ENCODE peak calls at places on chromosomes 13 and 19, in nine cellular contexts. T is left ventricle myocardium inferior, P is foreskin fibroblast, H is tibial artery, X is fibroblast of mammary gland, K is OCI-LY7, Z is K562, F is AG10803, B is Peyer's patch. D is an unnamed sample.

GRCh38 chr13:22053053-22053452 is 382.2 kb downstream of the FGF9 start:
- DNase-seq in T (no peak), P (no peak), H (no peak), X (no peak), K (no peak), Z (no peak), F (no peak), B (no peak), D (no peak)

GRCh38 chr19:55041627-55042343 is 3.7 kb upstream of the GP6 start:
- DNase-seq in T (no peak), P (no peak), H (no peak), X (no peak), K (no peak), Z (peak; percentile 89), F (no peak), B (no peak), D (no peak)

GRCh38 chr19:51803529-51803928 is 8.6 kb downstream of the FPR3 start:
- DNase-seq in T (no peak), P (no peak), H (no peak), X (no peak), K (no peak), Z (peak; percentile 65), F (no peak), B (no peak), D (no peak)

GRCh38 chr13:49022472-49023144 is 46.9 kb downstream of the FNDC3A start:
- DNase-seq in T (no peak), P (peak; percentile 17), H (no peak), X (peak; percentile 57), K (no peak), Z (no peak), F (peak; percentile 28), B (no peak), D (no peak)

GRCh38 chr13:39773833-39774232 is 118.4 kb downstream of the COG6 start:
- DNase-seq in T (no peak), P (peak; percentile 88), H (no peak), X (peak; percentile 82), K (no peak), Z (no peak), F (peak; percentile 57), B (no peak), D (no peak)

GRCh38 chr13:25352806-25353205 is 19.0 kb upstream of the ATP8A2 start:
- DNase-seq in T (no peak), P (no peak), H (no peak), X (no peak), K (no peak), Z (no peak), F (no peak), B (no peak), D (no peak)

GRCh38 chr13:110343241-110343865 is 36.3 kb downstream of the COL4A2 start:
- DNase-seq in T (no peak), P (no peak), H (no peak), X (no peak), K (no peak), Z (no peak), F (no peak), B (no peak), D (no peak)

GRCh38 chr13:18946738-18947137 is 234.9 kb downstream of the TUBA3C start:
- DNase-seq in T (no peak), P (no peak), H (no peak), X (no peak), K (no peak), Z (no peak), F (no peak), B (peak; percentile 21), D (no peak)

GRCh38 chr13:96958286-96958891 is 35.9 kb downstream of the OXGR1 start:
- DNase-seq in T (no peak), P (peak; percentile 22), H (no peak), X (peak; percentile 47), K (peak; percentile 32), Z (peak; percentile 16), F (peak; percentile 38), B (no peak), D (peak; percentile 23)

GRCh38 chr19:50359432-50359818 is 6.0 kb downstream of the NAPSA start:
- DNase-seq in T (no peak), P (no peak), H (no peak), X (no peak), K (no peak), Z (no peak), F (no peak), B (no peak), D (no peak)

GRCh38 chr13:42247883-42248282 is 24.1 kb upstream of the AKAP11 start:
- DNase-seq in T (no peak), P (no peak), H (no peak), X (peak; percentile 6), K (no peak), Z (no peak), F (no peak), B (no peak), D (no peak)

GRCh38 chr13:44546164-44546563 is 30.0 kb downstream of the TSC22D1 start:
- DNase-seq in T (no peak), P (no peak), H (no peak), X (no peak), K (no peak), Z (no peak), F (no peak), B (no peak), D (no peak)
- H3K4me3 ChIP-seq in T (no peak overlapping the region), P (no peak overlapping the region), H (no peak overlapping the region), X (no peak overlapping the region), K (no peak overlapping the region), Z (no peak overlapping the region), F (no peak overlapping the region), B (no peak overlapping the region), D (no peak overlapping the region)

GRCh38 chr19:45506246-45506990 is 861 bp upstream of the VASP start:
- DNase-seq in T (peak; percentile 97), P (peak; percentile 87), H (peak; percentile 91), X (peak; percentile 85), K (peak; percentile 97), Z (peak; percentile 98), F (peak; percentile 83), B (peak; percentile 98), D (peak; percentile 66)
- TF ChIP-seq CTCF in T (peak; percentile 57), P (peak; percentile 38), H (no peak), X (peak; percentile 16), K (peak; percentile 85), Z (peak; percentile 74), F (peak; percentile 50), B (peak; percentile 13), D (peak; percentile 59)

DNA sequence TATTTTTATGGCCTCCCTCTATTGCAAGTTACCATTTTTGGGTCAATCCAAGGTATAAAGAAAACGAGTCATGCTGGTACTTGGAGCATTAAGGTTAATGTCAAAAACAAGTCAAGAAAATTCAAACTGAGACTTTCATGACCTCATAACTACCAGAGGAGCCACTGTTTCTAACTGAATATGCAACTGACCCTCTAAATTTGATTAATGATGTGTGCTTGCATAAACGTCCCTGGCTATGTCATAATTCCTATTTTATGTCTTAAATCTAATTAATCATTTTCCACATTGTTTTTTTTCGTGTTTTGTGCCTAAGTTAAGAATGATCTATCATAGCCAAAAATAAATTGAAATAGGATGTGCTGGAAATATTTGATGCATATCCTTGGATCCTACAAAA is 396.7 kb upstream of the GPC6 start:
- DNase-seq in T (no peak), P (no peak), H (no peak), X (no peak), K (no peak), Z (no peak), F (no peak), B (no peak), D (no peak)
- H3K4me3 ChIP-seq in T (no peak overlapping the region), P (no peak overlapping the region), H (no peak overlapping the region), X (no peak overlapping the region), K (no peak overlapping the region), Z (no peak overlapping the region), F (no peak overlapping the region), B (no peak overlapping the region), D (no peak overlapping the region)

DNA sequence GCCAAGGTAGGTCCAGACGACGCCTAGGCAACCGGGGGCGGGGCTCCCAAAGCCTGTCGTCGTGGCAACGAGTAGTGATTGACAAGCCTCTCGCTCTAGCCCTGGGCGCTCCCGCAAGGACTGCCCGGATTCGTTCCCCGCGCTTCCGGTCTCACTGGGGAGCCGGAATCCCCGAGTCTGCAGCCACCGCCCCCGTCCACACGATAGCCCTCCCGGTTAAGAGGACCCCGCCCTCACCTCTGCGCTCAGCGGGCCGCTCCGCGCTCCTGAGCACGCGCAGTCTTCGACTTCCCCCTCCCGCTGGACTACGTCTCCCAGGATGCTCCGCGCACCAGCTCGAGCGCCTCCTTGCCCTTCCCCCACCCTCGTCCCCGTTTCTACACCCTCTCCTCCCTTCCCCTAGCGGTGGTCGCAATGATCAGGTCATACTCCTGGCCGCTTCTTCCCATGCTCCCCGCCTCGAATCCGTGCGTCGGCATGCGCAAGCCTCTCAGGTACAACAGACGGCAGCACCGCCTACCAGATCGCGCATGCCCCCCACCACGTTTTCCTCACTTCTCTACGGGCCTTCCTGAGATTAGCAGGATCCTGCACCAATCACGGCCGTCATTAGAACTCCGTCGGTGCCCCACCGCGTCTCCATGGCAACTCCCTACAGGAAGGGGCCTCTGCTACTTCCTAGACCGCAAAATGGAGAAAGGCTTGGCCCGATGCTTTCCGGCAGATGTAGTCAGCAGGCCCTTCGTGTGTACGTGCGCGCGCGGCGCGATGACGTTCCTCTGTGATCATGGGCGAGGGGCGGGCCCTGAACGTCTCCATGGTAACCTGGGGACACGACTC is at the start of gene MZF1:
- DNase-seq in T (peak; percentile 99), P (peak; percentile 100), H (peak; percentile 100), X (peak; percentile 100), K (peak; percentile 100), Z (peak; percentile 100), F (peak; percentile 100), B (peak; percentile 99), D (peak; percentile 100)
- TF ChIP-seq CTCF in T (no peak), P (no peak), H (peak; percentile 48), X (no peak), K (no peak), Z (peak; percentile 30), F (peak; percentile 25), B (no peak), D (peak; percentile 23)

GRCh38 chr13:99355267-99356215 is 48.3 kb upstream of the GPR183 start:
- DNase-seq in T (no peak), P (no peak), H (no peak), X (no peak), K (no peak), Z (no peak), F (no peak), B (no peak), D (no peak)
- H3K4me3 ChIP-seq in T (peak overlapping the region; percentile 51), P (no peak overlapping the region), H (no peak overlapping the region), X (no peak overlapping the region), K (no peak overlapping the region), Z (no peak overlapping the region), F (peak overlapping the region; percentile 32), B (peak overlapping the region; percentile 18), D (no peak overlapping the region)

GRCh38 chr19:34017024-34017423 is 155.3 kb upstream of the LSM14A start:
- DNase-seq in T (no peak), P (no peak), H (no peak), X (no peak), K (no peak), Z (no peak), F (no peak), B (no peak), D (no peak)
- TF ChIP-seq CTCF in T (no peak), P (no peak), H (no peak), X (no peak), K (peak; percentile 42), Z (no peak), F (no peak), B (no peak), D (no peak)

GRCh38 chr13:106796280-106797047 is 228.5 kb upstream of the ARGLU1 start:
- DNase-seq in T (no peak), P (no peak), H (no peak), X (no peak), K (no peak), Z (no peak), F (no peak), B (no peak), D (no peak)
- H3K4me3 ChIP-seq in T (peak overlapping the region; percentile 52), P (no peak overlapping the region), H (no peak overlapping the region), X (no peak overlapping the region), K (no peak overlapping the region), Z (no peak overlapping the region), F (no peak overlapping the region), B (peak overlapping the region; percentile 29), D (peak overlapping the region; percentile 28)